ENCODE peak calls at places on chromosomes 12 and 14, in ten cellular contexts. U is H1, J is lower lobe of right lung, V is stomach, I is psoas muscle, H is right lobe of liver, A is upper lobe of right lung, F is B cell, R is endothelial cell, B is GM12878. G is an unnamed sample.

GRCh38 chr12:13227191-13227590 is 30.7 kb downstream of the EMP1 start:
- DNase-seq in I (no peak), H (no peak), R (no peak), A (no peak), J (no peak), B (no peak), U (no peak), V (no peak), F (no peak), G (no peak)

GRCh38 chr14:39268393-39268792 is 34.7 kb downstream of the MIA2 start:
- DNase-seq in R (no peak), I (no peak), U (no peak), J (no peak), B (no peak), V (no peak), A (no peak), H (no peak), F (peak), G (no peak)

GRCh38 chr12:30420561-30420960 is 275.1 kb downstream of the IPO8 start:
- DNase-seq in U (no peak), B (no peak), H (no peak), A (no peak), J (no peak), V (no peak), R (no peak), I (no peak), F (no peak), G (no peak)

GRCh38 chr14:88233915-88234314 is 89.2 kb downstream of the KCNK10 start:
- DNase-seq in H (no peak), I (no peak), A (no peak), B (no peak), F (peak), J (no peak), R (peak), U (no peak), V (no peak), G (no peak)

GRCh38 chr12:2682301-2683282 is 112.2 kb upstream of the FKBP4 start:
- DNase-seq in B (no peak), I (no peak), U (no peak), A (no peak), J (no peak), V (no peak), H (no peak), F (peak), R (peak), G (peak)

GRCh38 chr12:93682846-93683261 is 5.7 kb downstream of the CRADD start:
- DNase-seq in F (no peak), J (no peak), H (peak), R (no peak), U (no peak), B (no peak), I (no peak), A (no peak), V (no peak), G (no peak)

GRCh38 chr14:80996049-80996901 is 40.9 kb downstream of the TSHR start:
- DNase-seq in A (no peak), V (no peak), J (no peak), R (peak), U (no peak), I (no peak), H (no peak), F (peak), B (no peak), G (no peak)

GRCh38 chr14:81889529-81889928 is 355.9 kb upstream of the SEL1L start:
- DNase-seq in B (no peak), R (no peak), J (no peak), U (no peak), V (no peak), H (no peak), F (no peak), I (no peak), A (no peak), G (no peak)

GRCh38 chr12:12147111-12147510 is 76.4 kb downstream of the BCL2L14 start:
- DNase-seq in A (no peak), U (no peak), V (no peak), I (no peak), J (no peak), R (no peak), B (no peak), F (no peak), H (no peak), G (no peak)

GRCh38 chr12:5988659-5989116 is 43.6 kb upstream of the ANO2 start:
- DNase-seq in A (peak), U (peak), I (peak), V (peak), R (peak), B (peak), J (peak), F (peak), H (peak), G (peak)

GRCh38 chr12:19045421-19045820 is 84.1 kb upstream of the PLEKHA5 start:
- DNase-seq in I (no peak), R (no peak), B (no peak), J (no peak), A (no peak), H (no peak), V (no peak), U (no peak), F (no peak), G (no peak)

GRCh38 chr12:124162151-124163110 is 132.5 kb upstream of the RFLNA start:
- DNase-seq in I (no peak), H (no peak), V (peak), F (no peak), U (no peak), J (no peak), R (no peak), B (no peak), A (no peak), G (no peak)
- TF ChIP-seq CTCF in I (no peak), H (no peak), V (no peak), F (no peak), U (peak), J (no peak), R (no peak), B (no peak), A (no peak), G (no peak)

GRCh38 chr14:97580923-97581495 is 783.8 kb downstream of the VRK1 start:
- DNase-seq in U (peak), J (no peak), I (no peak), A (no peak), H (no peak), V (no peak), R (peak), B (no peak), F (no peak), G (no peak)
- TF ChIP-seq CTCF in U (no peak), J (no peak), I (no peak), A (no peak), H (no peak), V (no peak), R (no peak), B (no peak), F (no peak), G (no peak)

GRCh38 chr14:55580401-55581010 is 499 bp downstream of the KTN1 start:
- DNase-seq in A (peak), I (peak), V (peak), J (peak), H (peak), U (no peak), B (no peak), F (peak), R (peak), G (peak)

GRCh38 chr14:55578511-55578910 is 1.5 kb upstream of the KTN1 start:
- DNase-seq in J (no peak), V (no peak), F (no peak), A (no peak), H (no peak), R (no peak), I (no peak), U (no peak), B (no peak), G (no peak)

GRCh38 chr14:55577229-55577628 is 2.8 kb upstream of the KTN1 start:
- DNase-seq in V (no peak), H (no peak), R (no peak), U (no peak), J (no peak), B (no peak), I (no peak), F (no peak), A (no peak), G (no peak)

GRCh38 chr14:55581011-55581806 is 1.2 kb downstream of the KTN1 start:
- DNase-seq in B (no peak), A (peak), H (peak), J (peak), F (peak), I (peak), R (peak), U (peak), V (peak), G (peak)

GRCh38 chr14:55579724-55580400 is at the start of gene KTN1:
- DNase-seq in A (peak), I (peak), R (peak), H (peak), J (peak), B (no peak), V (peak), F (peak), U (peak), G (peak)
- TF ChIP-seq CTCF in A (no peak), I (no peak), R (no peak), H (no peak), J (no peak), B (no peak), V (no peak), F (no peak), U (no peak), G (no peak)

GRCh38 chr12:29004066-29004935 is 144.8 kb upstream of the FAR2 start:
- DNase-seq in J (no peak), B (no peak), V (no peak), U (no peak), A (no peak), R (no peak), F (no peak), I (no peak), H (no peak), G (no peak)

GRCh38 chr12:28993720-28994119 is 155.4 kb upstream of the FAR2 start:
- DNase-seq in J (no peak), V (no peak), F (no peak), B (no peak), H (no peak), R (no peak), U (no peak), I (no peak), A (no peak), G (no peak)

GRCh38 chr12:28996688-28997087 is 152.4 kb upstream of the FAR2 start:
- DNase-seq in J (no peak), R (no peak), H (no peak), U (no peak), B (no peak), A (no peak), F (no peak), V (no peak), I (no peak), G (no peak)

GRCh38 chr12:28998662-28999120 is 150.4 kb upstream of the FAR2 start:
- DNase-seq in V (no peak), U (no peak), I (no peak), A (no peak), J (no peak), H (peak), F (no peak), B (no peak), R (peak), G (no peak)
- TF ChIP-seq CTCF in V (no peak), U (peak), I (peak), A (peak), J (peak), H (peak), F (no peak), B (peak), R (peak), G (no peak)

DNA sequence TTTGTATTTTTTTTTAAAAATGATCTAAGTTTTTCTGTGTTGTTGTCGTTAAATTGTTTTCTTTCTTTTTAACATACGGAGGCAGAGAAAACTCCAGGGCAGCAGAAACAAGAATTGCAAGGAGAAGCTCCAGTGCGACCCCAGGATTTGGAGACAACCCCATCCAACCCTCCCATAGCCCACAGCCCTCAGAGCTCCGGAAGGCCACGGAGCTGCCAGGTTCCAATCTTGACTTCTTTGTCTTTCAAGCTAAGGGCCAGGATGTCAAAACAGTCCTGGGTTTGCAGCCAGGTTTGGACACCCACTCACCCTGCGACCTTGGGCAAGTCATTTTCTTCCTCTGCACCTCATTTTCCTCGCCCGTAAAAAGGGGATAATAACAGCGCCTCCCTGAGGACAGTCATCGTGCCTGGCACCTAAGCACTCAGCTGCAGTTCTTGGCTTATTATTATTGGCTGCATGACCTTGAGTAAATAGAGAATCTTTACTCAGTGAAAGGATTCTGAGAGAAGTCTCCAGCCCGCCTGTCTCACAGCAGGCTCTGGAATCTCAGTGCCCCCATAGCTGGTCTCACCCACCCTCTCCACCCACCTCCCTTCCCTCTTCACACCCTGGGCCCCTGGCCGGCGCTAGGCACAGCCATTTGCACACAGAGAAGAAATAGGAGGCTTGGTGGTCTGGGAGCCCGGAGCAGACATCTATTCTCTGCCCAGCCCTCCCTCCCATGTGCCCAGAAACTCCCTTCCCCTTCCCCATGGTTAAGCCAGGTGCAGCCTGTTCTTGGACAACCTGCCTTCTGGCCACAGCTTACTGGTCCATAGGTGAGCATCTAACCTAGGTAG is 79.4 kb upstream of the BCL11B start:
- DNase-seq in I (no peak), B (no peak), F (no peak), V (no peak), H (no peak), A (peak), R (no peak), J (no peak), U (no peak), G (no peak)
- TF ChIP-seq CTCF in I (no peak), B (no peak), F (no peak), V (no peak), H (no peak), A (no peak), R (no peak), J (no peak), U (peak), G (no peak)

GRCh38 chr14:101560534-101561113 is 671 bp upstream of the DIO3 start:
- DNase-seq in B (no peak), I (peak), A (no peak), V (no peak), H (no peak), J (peak), R (no peak), F (no peak), U (no peak), G (no peak)
- TF ChIP-seq CTCF in B (no peak), I (no peak), A (no peak), V (no peak), H (no peak), J (no peak), R (no peak), F (no peak), U (no peak), G (no peak)

GRCh38 chr14:58772814-58773620 is 135.3 kb downstream of the DACT1 start:
- DNase-seq in A (no peak), F (no peak), J (no peak), H (no peak), B (no peak), V (no peak), U (no peak), R (no peak), I (no peak), G (no peak)
- TF ChIP-seq CTCF in A (no peak), F (no peak), J (no peak), H (no peak), B (no peak), V (no peak), U (no peak), R (no peak), I (no peak), G (no peak)

GRCh38 chr14:29928342-29928640 is 644 bp upstream of the PRKD1 start:
- DNase-seq in H (no peak), F (no peak), R (no peak), B (no peak), I (no peak), V (no peak), A (no peak), U (no peak), J (no peak), G (no peak)

GRCh38 chr14:29926228-29926627 is 1.4 kb downstream of the PRKD1 start:
- DNase-seq in U (no peak), A (no peak), H (no peak), R (no peak), B (no peak), I (no peak), F (no peak), J (no peak), V (no peak), G (no peak)

GRCh38 chr14:29927596-29928341 is at the start of gene PRKD1:
- DNase-seq in U (peak), H (peak), A (peak), V (peak), I (peak), B (no peak), F (peak), J (peak), R (peak), G (no peak)

GRCh38 chr14:29925736-29926135 is 1.9 kb downstream of the PRKD1 start:
- DNase-seq in H (no peak), B (no peak), V (no peak), U (no peak), R (no peak), J (no peak), A (no peak), F (no peak), I (no peak), G (no peak)

GRCh38 chr14:29926701-29927595 is 699 bp downstream of the PRKD1 start:
- DNase-seq in I (peak), F (peak), U (peak), A (peak), B (no peak), J (peak), H (peak), R (peak), V (peak), G (no peak)
- TF ChIP-seq CTCF in I (no peak), F (no peak), U (no peak), A (peak), B (no peak), J (peak), H (peak), R (no peak), V (no peak), G (no peak)

GRCh38 chr12:59115526-59115925 is 195.2 kb upstream of the LRIG3 start:
- DNase-seq in R (no peak), U (no peak), J (no peak), F (no peak), H (no peak), B (no peak), A (no peak), V (no peak), I (no peak), G (no peak)
- TF ChIP-seq CTCF in R (no peak), U (no peak), J (no peak), F (no peak), H (no peak), B (no peak), A (no peak), V (no peak), I (no peak), G (no peak)

G was measured in natural killer cell.